ENCODE peak calls at places on chromosomes 1 and 21, in seven cellular contexts. One of them, this sample, is unnamed. For H3K36me3, the result is how much of the 10 kb centered on the place peaks cover.

GRCh38 chr1:76583237-76583868 is 283.9 kb upstream of the ST6GALNAC5 start:
- DNase-seq in SK-N-SH: no peak
- DNase-seq in MM.1S: no peak
- DNase-seq in IMR-90: no peak
- DNase-seq in colonic mucosa: no peak
- DNase-seq in fibroblast of lung: no peak
- DNase-seq in mesendoderm: no peak
- DNase-seq in this sample: no peak

GRCh38 chr1:213651077-213651476 is 336.7 kb upstream of the PROX1 start:
- DNase-seq in colonic mucosa: no peak
- DNase-seq in mesendoderm: no peak
- DNase-seq in fibroblast of lung: no peak
- DNase-seq in IMR-90: no peak
- DNase-seq in MM.1S: no peak
- DNase-seq in SK-N-SH: no peak
- DNase-seq in this sample: no peak

GRCh38 chr21:16942703-16943102 is 570.1 kb upstream of the CXADR start:
- DNase-seq in mesendoderm: peak
- DNase-seq in colonic mucosa: no peak
- DNase-seq in MM.1S: peak
- DNase-seq in IMR-90: peak
- DNase-seq in fibroblast of lung: peak
- DNase-seq in SK-N-SH: peak
- DNase-seq in this sample: no peak

GRCh38 chr1:228867093-228867950 is 132.0 kb downstream of the RHOU start:
- DNase-seq in MM.1S: no peak
- DNase-seq in mesendoderm: no peak
- DNase-seq in SK-N-SH: peak
- DNase-seq in fibroblast of lung: peak
- DNase-seq in IMR-90: peak
- DNase-seq in colonic mucosa: peak
- DNase-seq in this sample: no peak

GRCh38 chr1:100746542-100746932 is 27.0 kb downstream of the VCAM1 start:
- DNase-seq in MM.1S: no peak
- DNase-seq in SK-N-SH: no peak
- DNase-seq in mesendoderm: no peak
- DNase-seq in colonic mucosa: no peak
- DNase-seq in IMR-90: no peak
- DNase-seq in fibroblast of lung: no peak
- DNase-seq in this sample: no peak

GRCh38 chr1:245671966-245672767 is 517.4 kb downstream of the KIF26B start:
- DNase-seq in colonic mucosa: no peak
- DNase-seq in IMR-90: no peak
- DNase-seq in MM.1S: no peak
- DNase-seq in SK-N-SH: no peak
- DNase-seq in mesendoderm: no peak
- DNase-seq in fibroblast of lung: no peak
- DNase-seq in this sample: no peak

GRCh38 chr1:221829327-221830011 is 87.6 kb upstream of the DUSP10 start:
- DNase-seq in MM.1S: no peak
- DNase-seq in mesendoderm: no peak
- DNase-seq in colonic mucosa: no peak
- DNase-seq in fibroblast of lung: peak
- DNase-seq in SK-N-SH: no peak
- DNase-seq in IMR-90: peak
- DNase-seq in this sample: no peak

GRCh38 chr1:207762622-207763021 is 10.8 kb downstream of the CD46 start:
- DNase-seq in mesendoderm: no peak
- DNase-seq in IMR-90: no peak
- DNase-seq in colonic mucosa: no peak
- DNase-seq in MM.1S: no peak
- DNase-seq in fibroblast of lung: no peak
- DNase-seq in SK-N-SH: no peak
- DNase-seq in this sample: no peak

GRCh38 chr21:21019681-21020080 is 21.5 kb downstream of the NCAM2 start:
- DNase-seq in SK-N-SH: no peak
- DNase-seq in IMR-90: peak
- DNase-seq in colonic mucosa: no peak
- DNase-seq in MM.1S: no peak
- DNase-seq in mesendoderm: no peak
- DNase-seq in fibroblast of lung: no peak
- DNase-seq in this sample: no peak

GRCh38 chr21:42964086-42964485 is 10.3 kb upstream of the PKNOX1 start:
- DNase-seq in mesendoderm: no peak
- DNase-seq in colonic mucosa: no peak
- DNase-seq in MM.1S: no peak
- DNase-seq in IMR-90: no peak
- DNase-seq in SK-N-SH: no peak
- DNase-seq in fibroblast of lung: no peak
- DNase-seq in this sample: no peak

GRCh38 chr1:91501527-91501859 is 842 bp downstream of the CDC7 start:
- DNase-seq in fibroblast of lung: no peak
- DNase-seq in IMR-90: peak
- DNase-seq in SK-N-SH: peak
- DNase-seq in colonic mucosa: no peak
- DNase-seq in mesendoderm: no peak
- DNase-seq in MM.1S: peak
- DNase-seq in this sample: no peak

GRCh38 chr1:2314803-2315710 is 76.3 kb downstream of the MORN1 start:
- DNase-seq in IMR-90: peak
- DNase-seq in fibroblast of lung: peak
- DNase-seq in MM.1S: no peak
- DNase-seq in colonic mucosa: peak
- DNase-seq in SK-N-SH: peak
- DNase-seq in mesendoderm: peak
- DNase-seq in this sample: peak

GRCh38 chr21:14306143-14306907 is 76.6 kb downstream of the HSPA13 start:
- DNase-seq in mesendoderm: peak
- DNase-seq in SK-N-SH: no peak
- DNase-seq in IMR-90: peak
- DNase-seq in MM.1S: peak
- DNase-seq in fibroblast of lung: peak
- DNase-seq in colonic mucosa: no peak
- DNase-seq in this sample: no peak

GRCh38 chr1:9351654-9352271 is 59.1 kb downstream of the SPSB1 start:
- DNase-seq in mesendoderm: no peak
- DNase-seq in MM.1S: no peak
- DNase-seq in colonic mucosa: no peak
- DNase-seq in SK-N-SH: no peak
- DNase-seq in fibroblast of lung: no peak
- DNase-seq in IMR-90: no peak
- DNase-seq in this sample: no peak

GRCh38 chr1:30893776-30894507 is 14.6 kb downstream of the SDC3 start:
- DNase-seq in fibroblast of lung: no peak
- DNase-seq in colonic mucosa: no peak
- DNase-seq in MM.1S: no peak
- DNase-seq in mesendoderm: no peak
- DNase-seq in SK-N-SH: no peak
- DNase-seq in IMR-90: no peak
- DNase-seq in this sample: no peak

GRCh38 chr1:86773331-86774288 is 69.2 kb downstream of the SH3GLB1 start:
- DNase-seq in colonic mucosa: no peak
- DNase-seq in IMR-90: peak
- DNase-seq in fibroblast of lung: no peak
- DNase-seq in mesendoderm: no peak
- DNase-seq in SK-N-SH: no peak
- DNase-seq in MM.1S: no peak
- DNase-seq in this sample: peak

GRCh38 chr1:179781962-179782361 is 38.9 kb downstream of the FAM163A start:
- DNase-seq in fibroblast of lung: peak
- DNase-seq in colonic mucosa: peak
- DNase-seq in IMR-90: peak
- DNase-seq in mesendoderm: no peak
- DNase-seq in MM.1S: no peak
- DNase-seq in SK-N-SH: peak
- DNase-seq in this sample: no peak

GRCh38 chr1:63124666-63125191 is 197.6 kb upstream of the FOXD3 start:
- DNase-seq in colonic mucosa: no peak
- DNase-seq in mesendoderm: peak
- DNase-seq in IMR-90: peak
- DNase-seq in MM.1S: peak
- DNase-seq in fibroblast of lung: peak
- DNase-seq in SK-N-SH: no peak
- DNase-seq in this sample: no peak

GRCh38 chr1:182122265-182122664 is 60.8 kb upstream of the ZNF648 start:
- DNase-seq in colonic mucosa: no peak
- DNase-seq in SK-N-SH: no peak
- DNase-seq in mesendoderm: no peak
- DNase-seq in MM.1S: no peak
- DNase-seq in fibroblast of lung: no peak
- DNase-seq in IMR-90: no peak
- DNase-seq in this sample: no peak

GRCh38 chr1:206582537-206583460 is 29.5 kb downstream of the EIF2D start:
- DNase-seq in mesendoderm: no peak
- DNase-seq in MM.1S: no peak
- DNase-seq in fibroblast of lung: no peak
- DNase-seq in SK-N-SH: no peak
- DNase-seq in colonic mucosa: no peak
- DNase-seq in IMR-90: no peak
- DNase-seq in this sample: no peak

GRCh38 chr1:41503507-41504125 is 19.1 kb upstream of the EDN2 start:
- DNase-seq in mesendoderm: peak
- DNase-seq in MM.1S: no peak
- DNase-seq in IMR-90: no peak
- DNase-seq in colonic mucosa: no peak
- DNase-seq in SK-N-SH: peak
- DNase-seq in fibroblast of lung: no peak
- DNase-seq in this sample: no peak

GRCh38 chr1:95340056-95340455 is 106.0 kb downstream of the RWDD3 start:
- DNase-seq in mesendoderm: no peak
- DNase-seq in MM.1S: no peak
- DNase-seq in colonic mucosa: no peak
- DNase-seq in SK-N-SH: no peak
- DNase-seq in fibroblast of lung: peak
- DNase-seq in IMR-90: no peak
- DNase-seq in this sample: no peak

GRCh38 chr1:64312431-64312830 is 109.0 kb downstream of the UBE2U start:
- DNase-seq in mesendoderm: no peak
- DNase-seq in SK-N-SH: no peak
- DNase-seq in IMR-90: no peak
- DNase-seq in fibroblast of lung: no peak
- DNase-seq in colonic mucosa: no peak
- DNase-seq in MM.1S: no peak
- DNase-seq in this sample: no peak

GRCh38 chr1:174883361-174883760 is 116.4 kb upstream of the CACYBP start:
- DNase-seq in IMR-90: peak
- DNase-seq in fibroblast of lung: peak
- DNase-seq in MM.1S: peak
- DNase-seq in colonic mucosa: no peak
- DNase-seq in SK-N-SH: no peak
- DNase-seq in mesendoderm: peak
- DNase-seq in this sample: no peak

GRCh38 chr1:207990455-207990854 is 79.5 kb upstream of the CD34 start:
- DNase-seq in MM.1S: no peak
- DNase-seq in mesendoderm: no peak
- DNase-seq in fibroblast of lung: no peak
- DNase-seq in SK-N-SH: no peak
- DNase-seq in IMR-90: no peak
- DNase-seq in colonic mucosa: peak
- DNase-seq in this sample: no peak

GRCh38 chr1:29180497-29181412 is 945 bp downstream of the SRSF4 start:
- DNase-seq in mesendoderm: no peak
- DNase-seq in MM.1S: peak
- DNase-seq in colonic mucosa: no peak
- DNase-seq in IMR-90: no peak
- DNase-seq in fibroblast of lung: no peak
- DNase-seq in SK-N-SH: no peak
- DNase-seq in this sample: no peak

DNA sequence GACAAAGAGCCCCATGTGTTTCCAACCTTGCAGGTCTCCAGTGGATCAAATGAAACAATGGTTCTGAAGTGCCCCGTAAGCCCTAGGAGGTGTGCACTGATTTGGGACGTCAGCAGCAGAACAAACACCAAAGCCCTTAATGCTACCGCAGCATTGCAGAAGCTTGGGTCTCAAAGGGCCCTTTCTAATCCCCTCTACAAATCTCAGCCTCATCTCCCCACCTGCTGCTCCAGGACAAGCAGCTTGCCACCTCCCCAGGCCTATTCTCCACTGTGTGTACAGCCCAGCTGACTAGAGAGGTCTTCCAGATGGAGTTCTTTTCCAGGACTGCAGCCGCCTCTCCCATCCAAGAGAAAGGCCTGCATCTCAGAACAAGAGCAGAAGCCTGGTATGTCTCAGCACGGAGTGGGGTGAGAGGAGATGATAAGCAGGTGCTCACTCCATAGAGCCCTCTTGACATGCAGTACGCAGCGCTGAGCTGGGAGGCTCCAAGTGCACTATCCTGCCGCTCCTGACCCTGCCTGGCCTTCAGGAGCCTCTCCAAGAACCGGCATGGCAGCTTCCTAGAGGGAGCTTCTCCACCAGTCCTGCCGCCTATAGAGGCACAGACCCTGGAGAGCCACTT is 46.2 kb downstream of the MRPL37 start:
- DNase-seq in IMR-90: no peak
- DNase-seq in MM.1S: no peak
- DNase-seq in fibroblast of lung: no peak
- DNase-seq in SK-N-SH: no peak
- DNase-seq in mesendoderm: no peak
- DNase-seq in colonic mucosa: no peak
- DNase-seq in this sample: no peak
- H3K36me3 ChIP-seq in IMR-90: half or more
- H3K36me3 ChIP-seq in MM.1S: under half
- H3K36me3 ChIP-seq in fibroblast of lung: under half
- H3K36me3 ChIP-seq in SK-N-SH: under half
- H3K36me3 ChIP-seq in mesendoderm: under half
- H3K36me3 ChIP-seq in colonic mucosa: under half
- H3K36me3 ChIP-seq in this sample: half or more

DNA sequence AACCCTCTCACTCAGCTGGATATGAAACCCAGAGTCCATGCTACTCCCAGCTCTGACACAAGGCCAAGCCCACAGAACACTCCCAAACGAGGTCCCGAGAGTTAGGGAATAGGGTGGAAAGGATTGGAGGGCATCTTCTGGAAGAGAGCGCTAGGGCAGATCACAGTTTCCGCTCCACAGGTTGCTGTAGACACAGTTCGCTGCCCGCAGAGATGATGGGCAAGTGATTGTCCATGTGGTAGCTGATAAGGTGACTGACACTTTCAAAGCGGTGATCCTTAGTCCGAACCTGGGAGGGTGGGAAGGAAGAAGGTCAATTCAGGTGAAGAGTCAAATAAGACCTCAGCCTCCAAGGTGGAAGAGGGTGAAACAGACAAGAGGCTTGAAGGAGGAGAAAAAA is 2.1 kb upstream of the PYGO2 start:
- DNase-seq in colonic mucosa: no peak
- DNase-seq in IMR-90: no peak
- DNase-seq in SK-N-SH: no peak
- DNase-seq in mesendoderm: no peak
- DNase-seq in fibroblast of lung: no peak
- DNase-seq in MM.1S: no peak
- DNase-seq in this sample: no peak
- H3K4me3 ChIP-seq in colonic mucosa: no peak
- H3K4me3 ChIP-seq in IMR-90: no peak
- H3K4me3 ChIP-seq in SK-N-SH: no peak
- H3K4me3 ChIP-seq in mesendoderm: no peak
- H3K4me3 ChIP-seq in fibroblast of lung: no peak
- H3K4me3 ChIP-seq in MM.1S: no peak
- H3K4me3 ChIP-seq in this sample: no peak

GRCh38 chr1:108050911-108051624 is 86.1 kb upstream of the VAV3 start:
- DNase-seq in mesendoderm: peak
- DNase-seq in IMR-90: no peak
- DNase-seq in fibroblast of lung: no peak
- DNase-seq in MM.1S: no peak
- DNase-seq in colonic mucosa: no peak
- DNase-seq in SK-N-SH: no peak
- DNase-seq in this sample: peak
- H3K9ac ChIP-seq in mesendoderm: no peak
- H3K9ac ChIP-seq in IMR-90: no peak
- H3K9ac ChIP-seq in fibroblast of lung: no peak
- H3K9ac ChIP-seq in MM.1S: no peak
- H3K9ac ChIP-seq in colonic mucosa: no peak
- H3K9ac ChIP-seq in SK-N-SH: no peak
- H3K9ac ChIP-seq in this sample: peak

GRCh38 chr1:168227620-168228019 is 1.8 kb downstream of the SFT2D2 start:
- DNase-seq in MM.1S: peak
- DNase-seq in fibroblast of lung: no peak
- DNase-seq in mesendoderm: no peak
- DNase-seq in colonic mucosa: no peak
- DNase-seq in IMR-90: no peak
- DNase-seq in SK-N-SH: no peak
- DNase-seq in this sample: no peak
- H3K36me3 ChIP-seq in MM.1S: under half
- H3K36me3 ChIP-seq in fibroblast of lung: under half
- H3K36me3 ChIP-seq in mesendoderm: under half
- H3K36me3 ChIP-seq in colonic mucosa: under half
- H3K36me3 ChIP-seq in IMR-90: under half
- H3K36me3 ChIP-seq in SK-N-SH: under half
- H3K36me3 ChIP-seq in this sample: under half